ENCODE peak calls at places on chromosome 5, in six cellular contexts. F is left kidney; X is Calu3; Y is cardiac fibroblast; V is HT1080; L is activated CD4-positive, CD25-positive, alpha-beta regulatory T cell. U is an unnamed sample.

GRCh38 chr5:72063219-72063819 is 44.0 kb upstream of the MAP1B start:
- DNase-seq in F (peak), X (peak), Y (peak), V (peak), L (no peak), U (no peak)

GRCh38 chr5:153745778-153746420 is 255.4 kb downstream of the GRIA1 start:
- DNase-seq in F (no peak), X (no peak), Y (no peak), V (no peak), L (no peak), U (no peak)

GRCh38 chr5:170357853-170358497 is 31.2 kb downstream of the KCNMB1 start:
- DNase-seq in F (peak), X (no peak), Y (no peak), V (no peak), L (no peak), U (no peak)

GRCh38 chr5:17329566-17329965 is 112.1 kb downstream of the BASP1 start:
- DNase-seq in F (no peak), X (no peak), Y (no peak), V (no peak), L (no peak), U (no peak)

GRCh38 chr5:180533845-180534244 is 39.7 kb downstream of the CNOT6 start:
- DNase-seq in F (no peak), X (no peak), Y (no peak), V (no peak), L (no peak), U (no peak)

GRCh38 chr5:64952961-64953360 is 184.2 kb downstream of the CWC27 start:
- DNase-seq in F (no peak), X (no peak), Y (no peak), V (no peak), L (no peak), U (no peak)

GRCh38 chr5:179612577-179613459 is 10.7 kb downstream of the HNRNPH1 start:
- DNase-seq in F (no peak), X (no peak), Y (no peak), V (no peak), L (no peak), U (no peak)

GRCh38 chr5:43191740-43192557 is at the start of gene NIM1K:
- DNase-seq in F (peak), X (peak), Y (peak), V (no peak), L (no peak), U (peak)

GRCh38 chr5:180294401-180294800 is 2.5 kb upstream of the MAPK9 start:
- DNase-seq in F (no peak), X (no peak), Y (no peak), V (no peak), L (no peak), U (no peak)

GRCh38 chr5:65037845-65038815 is 269.4 kb downstream of the CWC27 start:
- DNase-seq in F (peak), X (peak), Y (peak), V (no peak), L (no peak), U (no peak)

GRCh38 chr5:169192572-169192971 is 108.4 kb downstream of the SLIT3 start:
- DNase-seq in F (no peak), X (no peak), Y (no peak), V (no peak), L (no peak), U (no peak)

GRCh38 chr5:6872441-6873160 is 159.4 kb downstream of the TENT4A start:
- DNase-seq in F (no peak), X (no peak), Y (no peak), V (no peak), L (no peak), U (no peak)

GRCh38 chr5:143161893-143162520 is 241.5 kb downstream of the NR3C1 start:
- DNase-seq in F (no peak), X (no peak), Y (peak), V (peak), L (no peak), U (peak)

GRCh38 chr5:147949711-147950573 is 43.6 kb upstream of the C5orf46 start:
- DNase-seq in F (peak), X (no peak), Y (peak), V (peak), L (no peak), U (peak)

GRCh38 chr5:73918791-73919221 is 292.8 kb downstream of the ARHGEF28 start:
- DNase-seq in F (no peak), X (no peak), Y (peak), V (no peak), L (no peak), U (no peak)

GRCh38 chr5:131536211-131536826 is 98.7 kb downstream of the RAPGEF6 start:
- DNase-seq in F (peak), X (no peak), Y (peak), V (peak), L (no peak), U (peak)

GRCh38 chr5:59380350-59380951 is 513.1 kb downstream of the PDE4D start:
- DNase-seq in F (peak), X (no peak), Y (peak), V (peak), L (no peak), U (peak)

GRCh38 chr5:55438931-55439477 is 95.8 kb downstream of the PLPP1 start:
- DNase-seq in F (peak), X (no peak), Y (peak), V (no peak), L (no peak), U (peak)

GRCh38 chr5:10536931-10537579 is 26.8 kb upstream of the ANKRD33B start:
- DNase-seq in F (no peak), X (no peak), Y (no peak), V (no peak), L (no peak), U (no peak)

GRCh38 chr5:98341038-98341710 is 432.3 kb upstream of the RGMB start:
- DNase-seq in F (peak), X (no peak), Y (peak), V (peak), L (no peak), U (peak)

GRCh38 chr5:68435611-68436010 is 220.1 kb downstream of the PIK3R1 start:
- DNase-seq in F (no peak), X (no peak), Y (no peak), V (no peak), L (no peak), U (no peak)

GRCh38 chr5:177347699-177348098 is 3.8 kb downstream of the LMAN2 start:
- DNase-seq in F (no peak), X (no peak), Y (no peak), V (no peak), L (no peak), U (no peak)

GRCh38 chr5:33379757-33380156 is 61.0 kb upstream of the TARS1 start:
- DNase-seq in F (peak), X (no peak), Y (peak), V (peak), L (no peak), U (no peak)

GRCh38 chr5:172364773-172365172 is 81.2 kb upstream of the UBTD2 start:
- DNase-seq in F (peak), X (peak), Y (no peak), V (no peak), L (no peak), U (no peak)

GRCh38 chr5:103840600-103840999 is 278.0 kb upstream of the NUDT12 start:
- DNase-seq in F (no peak), X (no peak), Y (no peak), V (no peak), L (no peak), U (peak)

GRCh38 chr5:3481175-3481574 is 114.5 kb upstream of the IRX1 start:
- DNase-seq in F (no peak), X (no peak), Y (no peak), V (no peak), L (no peak), U (no peak)

GRCh38 chr5:42636425-42636824 is 120.2 kb upstream of the CCDC152 start:
- DNase-seq in F (no peak), X (no peak), Y (peak), V (no peak), L (no peak), U (peak)

GRCh38 chr5:9835121-9835770 is 205.1 kb upstream of the TAS2R1 start:
- DNase-seq in F (no peak), X (no peak), Y (no peak), V (no peak), L (no peak), U (peak)

GRCh38 chr5:172840778-172841154 is 6.7 kb downstream of the ERGIC1 start:
- DNase-seq in F (no peak), X (no peak), Y (no peak), V (no peak), L (no peak), U (no peak)

GRCh38 chr5:95823738-95824609 is 1.4 kb upstream of the GLRX start:
- DNase-seq in F (peak), X (peak), Y (peak), V (peak), L (peak), U (peak)

GRCh38 chr5:141742866-141743651 is 61.0 kb upstream of the ARAP3 start:
- DNase-seq in F (peak), X (peak), Y (peak), V (no peak), L (no peak), U (peak)

GRCh38 chr5:80240368-80240986 is 15.4 kb downstream of the SERINC5 start:
- DNase-seq in F (no peak), X (no peak), Y (no peak), V (no peak), L (no peak), U (no peak)

GRCh38 chr5:132962429-132962928 is 955 bp downstream of the AFF4 start:
- DNase-seq in F (peak), X (peak), Y (peak), V (peak), L (no peak), U (peak)

GRCh38 chr5:1785984-1786383 is 13.7 kb downstream of the MRPL36 start:
- DNase-seq in F (no peak), X (no peak), Y (no peak), V (no peak), L (no peak), U (no peak)

GRCh38 chr5:35129921-35130485 is 82.3 kb upstream of the AGXT2 start:
- DNase-seq in F (no peak), X (peak), Y (peak), V (peak), L (no peak), U (peak)

GRCh38 chr5:138539791-138540190 is 3.2 kb downstream of the ETF1 start:
- DNase-seq in F (no peak), X (no peak), Y (no peak), V (no peak), L (no peak), U (no peak)

GRCh38 chr5:86360801-86361200 is 256.9 kb upstream of the COX7C start:
- DNase-seq in F (no peak), X (no peak), Y (no peak), V (no peak), L (no peak), U (no peak)

GRCh38 chr5:30380228-30380627 is 813.3 kb upstream of the CDH6 start:
- DNase-seq in F (no peak), X (no peak), Y (no peak), V (no peak), L (no peak), U (no peak)